ENCODE peak calls at places on chromosomes 2 and 18, in four cellular contexts. X, O, I and J are unnamed samples.

GRCh38 chr2:127655209-127656073 is 9.5 kb downstream of the GPR17 start:
- DNase-seq in X (no peak), I (no peak), O (no peak), J (no peak)

GRCh38 chr2:192159764-192160163 is 35.0 kb downstream of the TMEFF2 start:
- DNase-seq in O (no peak), I (no peak), X (no peak), J (no peak)

GRCh38 chr2:18455256-18455862 is 105.1 kb downstream of the RDH14 start:
- DNase-seq in X (no peak), I (peak), O (no peak), J (peak)

GRCh38 chr2:26503238-26503880 is 25.4 kb upstream of the OTOF start:
- DNase-seq in O (peak), X (peak), I (peak), J (peak)

GRCh38 chr2:184032983-184033382 is 565.3 kb upstream of the ZNF804A start:
- DNase-seq in O (no peak), I (no peak), X (no peak), J (no peak)

GRCh38 chr2:223688094-223688835 is 86.1 kb upstream of the SCG2 start:
- DNase-seq in O (no peak), X (peak), I (no peak), J (no peak)

GRCh38 chr2:144377929-144378328 is 142.0 kb downstream of the ZEB2 start:
- DNase-seq in I (no peak), O (no peak), X (no peak), J (peak)

GRCh38 chr2:69054431-69054830 is 41.5 kb downstream of the ANTXR1 start:
- DNase-seq in O (no peak), X (no peak), I (no peak), J (no peak)

GRCh38 chr2:216391401-216391800 is 19.1 kb upstream of the MARCHF4 start:
- DNase-seq in X (no peak), O (no peak), I (peak), J (peak)

GRCh38 chr18:22434973-22435608 is 17.4 kb upstream of the CTAGE1 start:
- DNase-seq in I (peak), X (no peak), O (no peak), J (peak)

GRCh38 chr2:190759749-190760213 is 110.9 kb downstream of the NAB1 start:
- DNase-seq in I (peak), O (no peak), X (no peak), J (peak)

GRCh38 chr2:168179592-168179991 is 67.8 kb downstream of the STK39 start:
- DNase-seq in O (no peak), X (no peak), I (no peak), J (no peak)

GRCh38 chr18:26746284-26747130 is 119.0 kb downstream of the AQP4 start:
- DNase-seq in O (no peak), X (no peak), I (no peak), J (peak)

GRCh38 chr18:56890632-56891031 is 239.5 kb downstream of the WDR7 start:
- DNase-seq in I (peak), O (no peak), X (no peak), J (peak)

GRCh38 chr2:175999283-175999819 is 2.7 kb downstream of the LNPK start:
- DNase-seq in I (no peak), O (no peak), X (no peak), J (no peak)

GRCh38 chr18:37539236-37539635 is 26.4 kb downstream of the CELF4 start:
- DNase-seq in I (no peak), O (no peak), X (no peak), J (no peak)

GRCh38 chr18:8744656-8745055 is 39.3 kb downstream of the MTCL1 start:
- DNase-seq in O (no peak), I (no peak), X (no peak), J (no peak)

GRCh38 chr2:200301953-200302628 is 4.4 kb upstream of the SPATS2L start:
- DNase-seq in O (no peak), I (no peak), X (no peak), J (no peak)